ENCODE peak calls at places on chromosomes 4 and X, in five cellular contexts. I is COR-L47, M is K562, H is A172, C is cardiac fibroblast. D is an unnamed sample.

GRCh38 chr4:180285796-180286195 is 1957.4 kb upstream of the TENM3 start:
- DNase-seq in C (no peak), M (no peak), H (no peak), I (no peak), D (no peak)

GRCh38 chr4:126697748-126698147 is 935.0 kb upstream of the INTU start:
- DNase-seq in H (peak; percentile 59), C (no peak), I (no peak), M (no peak), D (peak; percentile 72)

GRCh38 chrX:34426334-34426733 is 230.8 kb downstream of the TMEM47 start:
- DNase-seq in M (no peak), C (peak; percentile 12), I (no peak), H (no peak), D (no peak)

GRCh38 chrX:46165411-46165810 is 379.8 kb downstream of the ZNF674 start:
- DNase-seq in C (peak; percentile 11), H (peak; percentile 48), I (no peak), M (no peak), D (no peak)

GRCh38 chr4:88964450-88964849 is 92.5 kb downstream of the FAM13A start:
- DNase-seq in I (no peak), H (no peak), C (peak; percentile 28), M (no peak), D (peak; percentile 38)

GRCh38 chr4:184286346-184286745 is 68.7 kb upstream of the ENPP6 start:
- DNase-seq in C (peak; percentile 51), I (no peak), M (no peak), H (no peak), D (no peak)

GRCh38 chr4:2939383-2940243 is 23.6 kb downstream of the NOP14 start:
- DNase-seq in I (no peak), M (no peak), H (no peak), C (no peak), D (no peak)

GRCh38 chrX:9466115-9466495 is 1.2 kb downstream of the TBL1X start:
- DNase-seq in M (peak; percentile 66), H (no peak), I (peak; percentile 11), C (peak; percentile 27), D (peak; percentile 23)

GRCh38 chr4:122826596-122827257 is at the start of gene FGF2:
- DNase-seq in I (peak; percentile 45), M (peak; percentile 76), C (peak; percentile 77), H (peak; percentile 67), D (peak; percentile 68)

GRCh38 chr4:19178835-19179234 is 1072.9 kb upstream of the SLIT2 start:
- DNase-seq in I (no peak), H (no peak), M (no peak), C (no peak), D (no peak)

GRCh38 chrX:46408553-46409407 is 136.4 kb downstream of the ZNF674 start:
- DNase-seq in M (peak; percentile 65), H (peak; percentile 43), C (peak; percentile 76), I (peak; percentile 33), D (peak; percentile 74)

GRCh38 chrX:39152106-39152649 is 350.9 kb downstream of the MID1IP1 start:
- DNase-seq in M (peak; percentile 79), I (peak; percentile 91), C (peak; percentile 4), H (no peak), D (no peak)

GRCh38 chr4:181944527-181944926 is 298.7 kb upstream of the TENM3 start:
- DNase-seq in C (no peak), I (no peak), H (no peak), M (no peak), D (no peak)

GRCh38 chr4:123671633-123672404 is 275.2 kb downstream of the SPRY1 start:
- DNase-seq in I (no peak), M (no peak), H (no peak), C (no peak), D (no peak)

GRCh38 chr4:44150091-44150576 is 298.5 kb downstream of the KCTD8 start:
- DNase-seq in H (peak; percentile 73), M (no peak), I (no peak), C (peak; percentile 1), D (peak; percentile 77)

GRCh38 chr4:41696131-41696530 is 52.4 kb downstream of the PHOX2B start:
- DNase-seq in I (no peak), C (no peak), H (no peak), M (no peak), D (no peak)

GRCh38 chr4:76803522-76803921 is 94.4 kb downstream of the SOWAHB start:
- DNase-seq in M (peak; percentile 54), I (peak; percentile 91), H (peak; percentile 84), C (peak; percentile 76), D (peak; percentile 89)

GRCh38 chr4:40550900-40551546 is 78.6 kb downstream of the RBM47 start:
- DNase-seq in H (no peak), C (peak; percentile 74), M (peak; percentile 63), I (peak; percentile 5), D (peak; percentile 55)

GRCh38 chr4:5802565-5802964 is 90.3 kb downstream of the CRMP1 start:
- DNase-seq in H (no peak), I (no peak), M (no peak), C (no peak), D (no peak)

GRCh38 chr4:110840221-110840654 is 217.4 kb upstream of the PITX2 start:
- DNase-seq in I (no peak), M (no peak), C (peak; percentile 40), H (peak; percentile 21), D (no peak)

GRCh38 chrX:101462892-101463291 is 22.4 kb upstream of the ARMCX4 start:
- DNase-seq in H (peak; percentile 0), I (peak; percentile 37), C (peak; percentile 29), M (peak; percentile 19), D (peak; percentile 47)

GRCh38 chr4:11634283-11634682 is 205.6 kb upstream of the HS3ST1 start:
- DNase-seq in M (no peak), C (no peak), H (no peak), I (no peak), D (no peak)

GRCh38 chr4:122930877-122931276 is 8.5 kb upstream of the NUDT6 start:
- DNase-seq in M (no peak), C (peak; percentile 50), H (peak; percentile 14), I (no peak), D (peak; percentile 40)

D was measured in endothelial cell of umbilical vein.